ENCODE peak calls at places on chromosomes 5 and 9, in six cellular contexts. M is NCI-H774, X is Right ventricle myocardium inferior, K is NCI-H1092, B is left ventricle myocardium inferior, P is AG08396. Z is an unnamed sample.

GRCh38 chr5:171596391-171596878 is 177.0 kb downstream of the FGF18 start:
- DNase-seq in M (no peak), X (peak; percentile 92), K (no peak), B (peak; percentile 84), P (peak; percentile 79), Z (no peak)

GRCh38 chr9:135478858-135479468 is 619 bp upstream of the PPP1R26 start:
- DNase-seq in M (peak; percentile 27), X (no peak), K (no peak), B (no peak), P (peak; percentile 51), Z (no peak)

GRCh38 chr9:98552306-98552705 is 156.4 kb downstream of the GABBR2 start:
- DNase-seq in M (no peak), X (no peak), K (no peak), B (no peak), P (no peak), Z (no peak)

GRCh38 chr9:70551391-70551790 is 136.9 kb upstream of the KLF9 start:
- DNase-seq in M (no peak), X (no peak), K (no peak), B (no peak), P (no peak), Z (no peak)

GRCh38 chr9:68749579-68750159 is 44.6 kb downstream of the PIP5K1B start:
- DNase-seq in M (no peak), X (no peak), K (no peak), B (no peak), P (no peak), Z (no peak)

GRCh38 chr5:142281012-142281374 is 43.8 kb downstream of the SPRY4 start:
- DNase-seq in M (no peak), X (no peak), K (no peak), B (peak; percentile 38), P (no peak), Z (no peak)

GRCh38 chr5:69046375-69046957 is 47.3 kb upstream of the SLC30A5 start:
- DNase-seq in M (no peak), X (no peak), K (no peak), B (no peak), P (peak; percentile 25), Z (no peak)

GRCh38 chr9:34498511-34498910 is 24.3 kb downstream of the ENHO start:
- DNase-seq in M (no peak), X (no peak), K (peak; percentile 50), B (no peak), P (no peak), Z (no peak)

GRCh38 chr5:16791036-16791705 is 144.9 kb downstream of the MYO10 start:
- DNase-seq in M (peak; percentile 52), X (no peak), K (peak; percentile 11), B (no peak), P (peak; percentile 71), Z (no peak)

GRCh38 chr5:130923543-130924159 is 241.4 kb downstream of the HINT1 start:
- DNase-seq in M (no peak), X (peak; percentile 23), K (no peak), B (no peak), P (no peak), Z (no peak)

GRCh38 chr5:177984565-177985166 is 11.4 kb downstream of the PROP1 start:
- DNase-seq in M (no peak), X (no peak), K (no peak), B (no peak), P (no peak), Z (no peak)

GRCh38 chr5:76337949-76338589 is 65.0 kb upstream of the IQGAP2 start:
- DNase-seq in M (no peak), X (no peak), K (no peak), B (no peak), P (peak; percentile 73), Z (no peak)

GRCh38 chr5:143162810-143163209 is 240.7 kb downstream of the NR3C1 start:
- DNase-seq in M (no peak), X (no peak), K (no peak), B (no peak), P (no peak), Z (no peak)

GRCh38 chr9:4221936-4222335 is 77.9 kb downstream of the GLIS3 start:
- DNase-seq in M (no peak), X (no peak), K (no peak), B (no peak), P (no peak), Z (no peak)

GRCh38 chr9:69532359-69532758 is 139.8 kb downstream of the APBA1 start:
- DNase-seq in M (peak; percentile 23), X (no peak), K (peak; percentile 81), B (no peak), P (no peak), Z (no peak)

GRCh38 chr9:74948897-74949296 is 3.8 kb downstream of the C9orf40 start:
- DNase-seq in M (no peak), X (no peak), K (no peak), B (no peak), P (no peak), Z (no peak)

GRCh38 chr5:176533390-176533789 is 3.8 kb downstream of the RNF44 start:
- DNase-seq in M (no peak), X (peak; percentile 81), K (no peak), B (peak; percentile 51), P (no peak), Z (peak; percentile 60)

GRCh38 chr5:104061707-104062106 is 499.1 kb upstream of the NUDT12 start:
- DNase-seq in M (no peak), X (no peak), K (no peak), B (no peak), P (no peak), Z (no peak)

GRCh38 chr9:126836216-126836615 is 24.2 kb upstream of the ZBTB34 start:
- DNase-seq in M (no peak), X (no peak), K (no peak), B (no peak), P (no peak), Z (no peak)

GRCh38 chr9:89153618-89154017 is 25.0 kb downstream of the SHC3 start:
- DNase-seq in M (no peak), X (no peak), K (no peak), B (no peak), P (peak; percentile 58), Z (no peak)

GRCh38 chr9:89952401-89952800 is 347.6 kb downstream of the GADD45G start:
- DNase-seq in M (no peak), X (no peak), K (no peak), B (no peak), P (peak; percentile 18), Z (no peak)

GRCh38 chr5:33146916-33147315 is 293.8 kb upstream of the TARS1 start:
- DNase-seq in M (no peak), X (no peak), K (no peak), B (no peak), P (no peak), Z (no peak)

GRCh38 chr5:168712280-168712924 is 133.2 kb upstream of the PANK3 start:
- DNase-seq in M (no peak), X (no peak), K (no peak), B (no peak), P (peak; percentile 66), Z (no peak)

GRCh38 chr5:62593331-62593730 is 14.7 kb downstream of the LRRC70 start:
- DNase-seq in M (no peak), X (no peak), K (no peak), B (no peak), P (no peak), Z (no peak)

GRCh38 chr5:14397717-14398116 is 183.9 kb upstream of the OTULINL start:
- DNase-seq in M (no peak), X (no peak), K (no peak), B (no peak), P (peak; percentile 71), Z (no peak)

GRCh38 chr9:71446499-71447411 is 321.6 kb downstream of the CEMIP2 start:
- DNase-seq in M (no peak), X (peak; percentile 64), K (no peak), B (no peak), P (peak; percentile 68), Z (no peak)

GRCh38 chr5:163594951-163595350 is 89.5 kb downstream of the MAT2B start:
- DNase-seq in M (no peak), X (no peak), K (no peak), B (no peak), P (no peak), Z (no peak)

GRCh38 chr5:101689306-101689705 is 606.8 kb downstream of the SLCO4C1 start:
- DNase-seq in M (no peak), X (no peak), K (no peak), B (no peak), P (no peak), Z (no peak)

GRCh38 chr9:83526221-83526620 is 12.0 kb downstream of the FRMD3 start:
- DNase-seq in M (no peak), X (no peak), K (no peak), B (no peak), P (no peak), Z (no peak)

GRCh38 chr5:36877667-36878420 is 1.3 kb downstream of the NIPBL start:
- DNase-seq in M (peak; percentile 22), X (no peak), K (no peak), B (no peak), P (peak; percentile 18), Z (no peak)

GRCh38 chr5:106331415-106331814 is 1339.3 kb downstream of the EFNA5 start:
- DNase-seq in M (no peak), X (no peak), K (no peak), B (no peak), P (peak; percentile 9), Z (no peak)

GRCh38 chr5:172901012-172901780 is 58.0 kb upstream of the RPL26L1 start:
- DNase-seq in M (no peak), X (no peak), K (no peak), B (peak; percentile 61), P (peak; percentile 40), Z (no peak)

GRCh38 chr9:91837982-91838731 is 111.9 kb downstream of the ROR2 start:
- DNase-seq in M (peak; percentile 65), X (no peak), K (peak; percentile 89), B (peak; percentile 51), P (no peak), Z (no peak)

GRCh38 chr5:76521240-76521758 is 101.9 kb downstream of the F2RL2 start:
- DNase-seq in M (no peak), X (no peak), K (no peak), B (no peak), P (no peak), Z (no peak)

GRCh38 chr5:68332546-68332945 is 117.0 kb downstream of the PIK3R1 start:
- DNase-seq in M (no peak), X (no peak), K (no peak), B (no peak), P (no peak), Z (no peak)

GRCh38 chr9:134287591-134288518 is 38.4 kb upstream of the RXRA start:
- DNase-seq in M (no peak), X (peak; percentile 37), K (peak; percentile 22), B (peak; percentile 9), P (no peak), Z (no peak)

GRCh38 chr5:158519433-158520025 is 580.2 kb downstream of the EBF1 start:
- DNase-seq in M (no peak), X (no peak), K (no peak), B (no peak), P (no peak), Z (no peak)

GRCh38 chr5:541148-541887 is 17.1 kb upstream of the SLC9A3 start:
- DNase-seq in M (no peak), X (peak; percentile 60), K (no peak), B (peak; percentile 9), P (no peak), Z (no peak)